ENCODE peak calls at places on chromosomes 4 and X, in seven cellular contexts. I is A549, H is skeletal muscle cell, B is lung microvascular endothelial cell, X is spleen, S is T-helper 17 cell, U is GM12892. M is an unnamed sample.
A peak's percentile ranks its signal among the peaks of the same experiment; 100 is the strongest.

GRCh38 chrX:101658661-101659477 is 781 bp downstream of the ARMCX2 start:
- DNase-seq in I (peak; percentile 39), X (peak; percentile 84), S (peak; percentile 17), B (peak; percentile 37), U (peak; percentile 45), H (no peak), M (peak; percentile 83)

GRCh38 chr4:62051332-62051731 is 851.2 kb downstream of the ADGRL3 start:
- DNase-seq in S (no peak), I (no peak), X (no peak), B (no peak), H (no peak), U (no peak), M (no peak)

GRCh38 chrX:39336709-39337294 is 535.5 kb downstream of the MID1IP1 start:
- DNase-seq in X (no peak), U (no peak), B (no peak), I (no peak), S (no peak), H (no peak), M (no peak)

GRCh38 chr4:84582988-84583870 is at the start of gene CDS1:
- DNase-seq in H (no peak), I (peak; percentile 6), S (no peak), B (peak; percentile 8), U (peak; percentile 37), X (peak; percentile 86), M (peak; percentile 57)

GRCh38 chrX:22081475-22082092 is 49.5 kb downstream of the PHEX start:
- DNase-seq in U (no peak), B (peak; percentile 80), S (peak; percentile 13), X (peak; percentile 81), I (no peak), H (no peak), M (peak; percentile 57)

GRCh38 chr4:6113641-6114040 is 86.7 kb downstream of the JAKMIP1 start:
- DNase-seq in U (no peak), H (no peak), X (no peak), S (no peak), I (no peak), B (no peak), M (no peak)

GRCh38 chr4:55528495-55528894 is 18.2 kb downstream of the CLOCK start:
- DNase-seq in U (no peak), I (no peak), H (no peak), S (no peak), X (no peak), B (no peak), M (no peak)

GRCh38 chr4:111689214-111689613 is 456.0 kb upstream of the FAM241A start:
- DNase-seq in I (no peak), X (no peak), H (peak; percentile 56), B (no peak), U (no peak), S (no peak), M (no peak)

GRCh38 chr4:76737180-76737579 is 160.8 kb downstream of the SOWAHB start:
- DNase-seq in U (no peak), S (no peak), I (no peak), B (no peak), H (no peak), X (no peak), M (no peak)

GRCh38 chr4:162506253-162506652 is 342.5 kb upstream of the FSTL5 start:
- DNase-seq in H (peak; percentile 7), S (no peak), B (no peak), X (no peak), I (no peak), U (no peak), M (no peak)

GRCh38 chr4:139912423-139912822 is 241.6 kb downstream of the MAML3 start:
- DNase-seq in X (no peak), B (no peak), S (no peak), H (no peak), I (no peak), U (no peak), M (no peak)

GRCh38 chr4:134201216-134202098 is at the start of gene PABPC4L:
- DNase-seq in H (peak; percentile 29), S (no peak), U (no peak), I (peak; percentile 8), X (peak; percentile 63), B (no peak), M (peak; percentile 62)

GRCh38 chrX:140572724-140573123 is 67.9 kb upstream of the SOX3 start:
- DNase-seq in B (peak; percentile 41), I (peak; percentile 1), U (no peak), H (peak; percentile 3), X (no peak), S (no peak), M (no peak)

M was measured in Right ventricle myocardium superior.